ENCODE peak calls at places on chromosomes 3 and 15, in six cellular contexts. One of them, this sample, is unnamed.

GRCh38 chr3:182732232-182733015 is 60.9 kb upstream of the ATP11B start:
- DNase-seq in effector memory CD8-positive, alpha-beta T cell: no peak
- DNase-seq in central memory CD4-positive, alpha-beta T cell: no peak
- DNase-seq in epithelial cell of prostate: no peak
- DNase-seq in stimulated activated CD4-positive, alpha-beta T cell treated with anti-CD3 and anti-CD28 coated beads, Interleukin-1b, Interleukin-23, amount 100 ng/mL, for 24 hours: no peak
- DNase-seq in D721Med: no peak
- DNase-seq in this sample: no peak

GRCh38 chr3:128984596-128984995 is 9.3 kb downstream of the CFAP92 start:
- DNase-seq in effector memory CD8-positive, alpha-beta T cell: no peak
- DNase-seq in central memory CD4-positive, alpha-beta T cell: no peak
- DNase-seq in epithelial cell of prostate: peak
- DNase-seq in stimulated activated CD4-positive, alpha-beta T cell treated with anti-CD3 and anti-CD28 coated beads, Interleukin-1b, Interleukin-23, amount 100 ng/mL, for 24 hours: no peak
- DNase-seq in D721Med: no peak
- DNase-seq in this sample: no peak

GRCh38 chr15:74847462-74847861 is 4.5 kb upstream of the ULK3 start:
- DNase-seq in effector memory CD8-positive, alpha-beta T cell: no peak
- DNase-seq in central memory CD4-positive, alpha-beta T cell: no peak
- DNase-seq in epithelial cell of prostate: no peak
- DNase-seq in stimulated activated CD4-positive, alpha-beta T cell treated with anti-CD3 and anti-CD28 coated beads, Interleukin-1b, Interleukin-23, amount 100 ng/mL, for 24 hours: no peak
- DNase-seq in D721Med: no peak
- DNase-seq in this sample: no peak

GRCh38 chr3:120460862-120461261 is 10.1 kb upstream of the FSTL1 start:
- DNase-seq in effector memory CD8-positive, alpha-beta T cell: no peak
- DNase-seq in central memory CD4-positive, alpha-beta T cell: no peak
- DNase-seq in epithelial cell of prostate: no peak
- DNase-seq in stimulated activated CD4-positive, alpha-beta T cell treated with anti-CD3 and anti-CD28 coated beads, Interleukin-1b, Interleukin-23, amount 100 ng/mL, for 24 hours: no peak
- DNase-seq in D721Med: no peak
- DNase-seq in this sample: no peak

GRCh38 chr3:4524423-4524769 is 31.2 kb downstream of the ITPR1 start:
- DNase-seq in effector memory CD8-positive, alpha-beta T cell: no peak
- DNase-seq in central memory CD4-positive, alpha-beta T cell: no peak
- DNase-seq in epithelial cell of prostate: peak
- DNase-seq in stimulated activated CD4-positive, alpha-beta T cell treated with anti-CD3 and anti-CD28 coated beads, Interleukin-1b, Interleukin-23, amount 100 ng/mL, for 24 hours: no peak
- DNase-seq in D721Med: no peak
- DNase-seq in this sample: no peak

GRCh38 chr15:41950505-41950904 is 21.9 kb downstream of the EHD4 start:
- DNase-seq in effector memory CD8-positive, alpha-beta T cell: no peak
- DNase-seq in central memory CD4-positive, alpha-beta T cell: no peak
- DNase-seq in epithelial cell of prostate: no peak
- DNase-seq in stimulated activated CD4-positive, alpha-beta T cell treated with anti-CD3 and anti-CD28 coated beads, Interleukin-1b, Interleukin-23, amount 100 ng/mL, for 24 hours: no peak
- DNase-seq in D721Med: no peak
- DNase-seq in this sample: no peak

GRCh38 chr3:156217674-156218352 is 97.4 kb downstream of the KCNAB1 start:
- DNase-seq in effector memory CD8-positive, alpha-beta T cell: no peak
- DNase-seq in central memory CD4-positive, alpha-beta T cell: no peak
- DNase-seq in epithelial cell of prostate: no peak
- DNase-seq in stimulated activated CD4-positive, alpha-beta T cell treated with anti-CD3 and anti-CD28 coated beads, Interleukin-1b, Interleukin-23, amount 100 ng/mL, for 24 hours: no peak
- DNase-seq in D721Med: no peak
- DNase-seq in this sample: no peak

GRCh38 chr3:13651057-13651400 is 102.1 kb downstream of the FBLN2 start:
- DNase-seq in effector memory CD8-positive, alpha-beta T cell: no peak
- DNase-seq in central memory CD4-positive, alpha-beta T cell: no peak
- DNase-seq in epithelial cell of prostate: no peak
- DNase-seq in stimulated activated CD4-positive, alpha-beta T cell treated with anti-CD3 and anti-CD28 coated beads, Interleukin-1b, Interleukin-23, amount 100 ng/mL, for 24 hours: no peak
- DNase-seq in D721Med: no peak
- DNase-seq in this sample: no peak

GRCh38 chr15:52559022-52559421 is 9.8 kb downstream of the ARPP19 start:
- DNase-seq in effector memory CD8-positive, alpha-beta T cell: no peak
- DNase-seq in central memory CD4-positive, alpha-beta T cell: no peak
- DNase-seq in epithelial cell of prostate: no peak
- DNase-seq in stimulated activated CD4-positive, alpha-beta T cell treated with anti-CD3 and anti-CD28 coated beads, Interleukin-1b, Interleukin-23, amount 100 ng/mL, for 24 hours: no peak
- DNase-seq in D721Med: no peak
- DNase-seq in this sample: no peak

GRCh38 chr3:127238602-127239001 is 45.7 kb downstream of the PRR23E start:
- DNase-seq in effector memory CD8-positive, alpha-beta T cell: no peak
- DNase-seq in central memory CD4-positive, alpha-beta T cell: no peak
- DNase-seq in epithelial cell of prostate: no peak
- DNase-seq in stimulated activated CD4-positive, alpha-beta T cell treated with anti-CD3 and anti-CD28 coated beads, Interleukin-1b, Interleukin-23, amount 100 ng/mL, for 24 hours: no peak
- DNase-seq in D721Med: no peak
- DNase-seq in this sample: no peak

GRCh38 chr3:40864915-40865314 is 334.4 kb upstream of the CTNNB1 start:
- DNase-seq in effector memory CD8-positive, alpha-beta T cell: no peak
- DNase-seq in central memory CD4-positive, alpha-beta T cell: no peak
- DNase-seq in epithelial cell of prostate: no peak
- DNase-seq in stimulated activated CD4-positive, alpha-beta T cell treated with anti-CD3 and anti-CD28 coated beads, Interleukin-1b, Interleukin-23, amount 100 ng/mL, for 24 hours: no peak
- DNase-seq in D721Med: no peak
- DNase-seq in this sample: no peak

GRCh38 chr3:197426161-197426566 is 127.8 kb upstream of the DLG1 start:
- DNase-seq in effector memory CD8-positive, alpha-beta T cell: no peak
- DNase-seq in central memory CD4-positive, alpha-beta T cell: no peak
- DNase-seq in epithelial cell of prostate: no peak
- DNase-seq in stimulated activated CD4-positive, alpha-beta T cell treated with anti-CD3 and anti-CD28 coated beads, Interleukin-1b, Interleukin-23, amount 100 ng/mL, for 24 hours: no peak
- DNase-seq in D721Med: no peak
- DNase-seq in this sample: no peak

GRCh38 chr3:70149714-70150113 is 150.2 kb downstream of the SAMMSON start:
- DNase-seq in effector memory CD8-positive, alpha-beta T cell: no peak
- DNase-seq in central memory CD4-positive, alpha-beta T cell: no peak
- DNase-seq in epithelial cell of prostate: no peak
- DNase-seq in stimulated activated CD4-positive, alpha-beta T cell treated with anti-CD3 and anti-CD28 coated beads, Interleukin-1b, Interleukin-23, amount 100 ng/mL, for 24 hours: no peak
- DNase-seq in D721Med: no peak
- DNase-seq in this sample: no peak

GRCh38 chr3:193945126-193945525 is 190.8 kb upstream of the HES1 start:
- DNase-seq in effector memory CD8-positive, alpha-beta T cell: no peak
- DNase-seq in central memory CD4-positive, alpha-beta T cell: no peak
- DNase-seq in epithelial cell of prostate: no peak
- DNase-seq in stimulated activated CD4-positive, alpha-beta T cell treated with anti-CD3 and anti-CD28 coated beads, Interleukin-1b, Interleukin-23, amount 100 ng/mL, for 24 hours: no peak
- DNase-seq in D721Med: no peak
- DNase-seq in this sample: no peak

GRCh38 chr3:23288715-23289114 is 85.6 kb downstream of the UBE2E2 start:
- DNase-seq in effector memory CD8-positive, alpha-beta T cell: no peak
- DNase-seq in central memory CD4-positive, alpha-beta T cell: no peak
- DNase-seq in epithelial cell of prostate: no peak
- DNase-seq in stimulated activated CD4-positive, alpha-beta T cell treated with anti-CD3 and anti-CD28 coated beads, Interleukin-1b, Interleukin-23, amount 100 ng/mL, for 24 hours: no peak
- DNase-seq in D721Med: no peak
- DNase-seq in this sample: no peak

GRCh38 chr3:42780892-42781700 is 8.0 kb upstream of the CCDC13 start:
- DNase-seq in effector memory CD8-positive, alpha-beta T cell: peak
- DNase-seq in central memory CD4-positive, alpha-beta T cell: peak
- DNase-seq in epithelial cell of prostate: no peak
- DNase-seq in stimulated activated CD4-positive, alpha-beta T cell treated with anti-CD3 and anti-CD28 coated beads, Interleukin-1b, Interleukin-23, amount 100 ng/mL, for 24 hours: peak
- DNase-seq in D721Med: peak
- DNase-seq in this sample: peak

GRCh38 chr3:129723558-129724324 is 117.3 kb upstream of the PLXND1 start:
- DNase-seq in effector memory CD8-positive, alpha-beta T cell: no peak
- DNase-seq in central memory CD4-positive, alpha-beta T cell: no peak
- DNase-seq in epithelial cell of prostate: peak
- DNase-seq in stimulated activated CD4-positive, alpha-beta T cell treated with anti-CD3 and anti-CD28 coated beads, Interleukin-1b, Interleukin-23, amount 100 ng/mL, for 24 hours: no peak
- DNase-seq in D721Med: no peak
- DNase-seq in this sample: no peak

GRCh38 chr3:158727499-158728377 is 4.5 kb downstream of the RARRES1 start:
- DNase-seq in effector memory CD8-positive, alpha-beta T cell: peak
- DNase-seq in central memory CD4-positive, alpha-beta T cell: peak
- DNase-seq in epithelial cell of prostate: no peak
- DNase-seq in stimulated activated CD4-positive, alpha-beta T cell treated with anti-CD3 and anti-CD28 coated beads, Interleukin-1b, Interleukin-23, amount 100 ng/mL, for 24 hours: peak
- DNase-seq in D721Med: peak
- DNase-seq in this sample: peak

GRCh38 chr3:147380271-147380995 is 25.9 kb downstream of the ZIC4 start:
- DNase-seq in effector memory CD8-positive, alpha-beta T cell: no peak
- DNase-seq in central memory CD4-positive, alpha-beta T cell: no peak
- DNase-seq in epithelial cell of prostate: no peak
- DNase-seq in stimulated activated CD4-positive, alpha-beta T cell treated with anti-CD3 and anti-CD28 coated beads, Interleukin-1b, Interleukin-23, amount 100 ng/mL, for 24 hours: no peak
- DNase-seq in D721Med: no peak
- DNase-seq in this sample: no peak

GRCh38 chr3:119293761-119294401 is at the start of gene ARHGAP31:
- DNase-seq in effector memory CD8-positive, alpha-beta T cell: peak
- DNase-seq in central memory CD4-positive, alpha-beta T cell: peak
- DNase-seq in epithelial cell of prostate: no peak
- DNase-seq in stimulated activated CD4-positive, alpha-beta T cell treated with anti-CD3 and anti-CD28 coated beads, Interleukin-1b, Interleukin-23, amount 100 ng/mL, for 24 hours: peak
- DNase-seq in D721Med: no peak
- DNase-seq in this sample: peak

GRCh38 chr3:122932251-122932967 is 95.2 kb downstream of the SEMA5B start:
- DNase-seq in effector memory CD8-positive, alpha-beta T cell: no peak
- DNase-seq in central memory CD4-positive, alpha-beta T cell: no peak
- DNase-seq in epithelial cell of prostate: peak
- DNase-seq in stimulated activated CD4-positive, alpha-beta T cell treated with anti-CD3 and anti-CD28 coated beads, Interleukin-1b, Interleukin-23, amount 100 ng/mL, for 24 hours: no peak
- DNase-seq in D721Med: no peak
- DNase-seq in this sample: no peak

GRCh38 chr15:92617197-92618037 is 38.2 kb downstream of the FAM174B start:
- DNase-seq in effector memory CD8-positive, alpha-beta T cell: no peak
- DNase-seq in central memory CD4-positive, alpha-beta T cell: no peak
- DNase-seq in epithelial cell of prostate: no peak
- DNase-seq in stimulated activated CD4-positive, alpha-beta T cell treated with anti-CD3 and anti-CD28 coated beads, Interleukin-1b, Interleukin-23, amount 100 ng/mL, for 24 hours: no peak
- DNase-seq in D721Med: no peak
- DNase-seq in this sample: no peak

GRCh38 chr3:57110797-57111196 is 50.3 kb downstream of the SPATA12 start:
- DNase-seq in effector memory CD8-positive, alpha-beta T cell: no peak
- DNase-seq in central memory CD4-positive, alpha-beta T cell: no peak
- DNase-seq in epithelial cell of prostate: no peak
- DNase-seq in stimulated activated CD4-positive, alpha-beta T cell treated with anti-CD3 and anti-CD28 coated beads, Interleukin-1b, Interleukin-23, amount 100 ng/mL, for 24 hours: no peak
- DNase-seq in D721Med: no peak
- DNase-seq in this sample: no peak

GRCh38 chr3:86951343-86951742 is 39.6 kb downstream of the VGLL3 start:
- DNase-seq in effector memory CD8-positive, alpha-beta T cell: no peak
- DNase-seq in central memory CD4-positive, alpha-beta T cell: no peak
- DNase-seq in epithelial cell of prostate: peak
- DNase-seq in stimulated activated CD4-positive, alpha-beta T cell treated with anti-CD3 and anti-CD28 coated beads, Interleukin-1b, Interleukin-23, amount 100 ng/mL, for 24 hours: no peak
- DNase-seq in D721Med: no peak
- DNase-seq in this sample: no peak

GRCh38 chr3:80424951-80425350 is 657.2 kb upstream of the ROBO1 start:
- DNase-seq in effector memory CD8-positive, alpha-beta T cell: no peak
- DNase-seq in central memory CD4-positive, alpha-beta T cell: no peak
- DNase-seq in epithelial cell of prostate: no peak
- DNase-seq in stimulated activated CD4-positive, alpha-beta T cell treated with anti-CD3 and anti-CD28 coated beads, Interleukin-1b, Interleukin-23, amount 100 ng/mL, for 24 hours: no peak
- DNase-seq in D721Med: no peak
- DNase-seq in this sample: no peak

GRCh38 chr15:62485170-62485720 is 320.2 kb upstream of the C2CD4B start:
- DNase-seq in effector memory CD8-positive, alpha-beta T cell: no peak
- DNase-seq in central memory CD4-positive, alpha-beta T cell: no peak
- DNase-seq in epithelial cell of prostate: no peak
- DNase-seq in stimulated activated CD4-positive, alpha-beta T cell treated with anti-CD3 and anti-CD28 coated beads, Interleukin-1b, Interleukin-23, amount 100 ng/mL, for 24 hours: no peak
- DNase-seq in D721Med: no peak
- DNase-seq in this sample: no peak

GRCh38 chr3:175316799-175317198 is 457.7 kb downstream of the NAALADL2 start:
- DNase-seq in effector memory CD8-positive, alpha-beta T cell: no peak
- DNase-seq in central memory CD4-positive, alpha-beta T cell: no peak
- DNase-seq in epithelial cell of prostate: no peak
- DNase-seq in stimulated activated CD4-positive, alpha-beta T cell treated with anti-CD3 and anti-CD28 coated beads, Interleukin-1b, Interleukin-23, amount 100 ng/mL, for 24 hours: no peak
- DNase-seq in D721Med: no peak
- DNase-seq in this sample: no peak

This sample was measured in Jurkat, Clone E6-1.